ENCODE peak calls at places on chromosomes 6 and 20, in four cellular contexts. One of them, this sample, is unnamed.

GRCh38 chr20:25486377-25486776 is 78.9 kb downstream of the GINS1 start:
- DNase-seq in M059J: no peak
- DNase-seq in HFFc6: no peak
- DNase-seq in posterior cingulate gyrus: no peak
- DNase-seq in this sample: no peak

GRCh38 chr6:85113934-85114582 is 335.8 kb upstream of the NT5E start:
- DNase-seq in M059J: no peak
- DNase-seq in posterior cingulate gyrus: no peak
- DNase-seq in HFFc6: no peak
- DNase-seq in this sample: no peak

GRCh38 chr20:36084897-36085617 is 69.5 kb upstream of the EPB41L1 start:
- DNase-seq in HFFc6: no peak
- DNase-seq in M059J: peak
- DNase-seq in posterior cingulate gyrus: no peak
- DNase-seq in this sample: no peak

GRCh38 chr6:98116513-98116912 is 717.9 kb upstream of the POU3F2 start:
- DNase-seq in M059J: no peak
- DNase-seq in HFFc6: no peak
- DNase-seq in posterior cingulate gyrus: no peak
- DNase-seq in this sample: no peak

GRCh38 chr20:58816051-58816450 is 34.7 kb downstream of the GNAS-AS1 start:
- DNase-seq in M059J: no peak
- DNase-seq in posterior cingulate gyrus: no peak
- DNase-seq in HFFc6: no peak
- DNase-seq in this sample: no peak

GRCh38 chr6:48032156-48032555 is 78.8 kb downstream of the PTCHD4 start:
- DNase-seq in M059J: peak
- DNase-seq in HFFc6: peak
- DNase-seq in posterior cingulate gyrus: no peak
- DNase-seq in this sample: peak

GRCh38 chr20:50085481-50086365 is 27.2 kb downstream of the UBE2V1 start:
- DNase-seq in HFFc6: peak
- DNase-seq in posterior cingulate gyrus: peak
- DNase-seq in M059J: peak
- DNase-seq in this sample: no peak

GRCh38 chr6:143513410-143513809 is 1.9 kb upstream of the FUCA2 start:
- DNase-seq in M059J: peak
- DNase-seq in posterior cingulate gyrus: no peak
- DNase-seq in HFFc6: no peak
- DNase-seq in this sample: no peak

This sample was measured in BJ.